ENCODE peak calls at places on chromosomes 3 and 15, in eight cellular contexts. E, Q, N, C, F, X, R and T are unnamed samples. For H3K27me3, the result is how much of the 10 kb centered on the place peaks cover.

GRCh38 chr3:16189201-16189600 is 14.7 kb downstream of the GALNT15 start:
- DNase-seq in Q (no peak), X (no peak), N (no peak), R (no peak), F (no peak), E (no peak), C (no peak), T (no peak)

GRCh38 chr3:122230174-122230573 is 46.7 kb downstream of the CASR start:
- DNase-seq in N (no peak), X (no peak), C (no peak), F (no peak), R (no peak), Q (no peak), E (no peak), T (no peak)

GRCh38 chr3:132231633-132232032 is 85.6 kb upstream of the ACP3 start:
- DNase-seq in Q (no peak), R (no peak), X (no peak), E (no peak), N (peak), F (peak), C (no peak), T (peak)

GRCh38 chr3:77462951-77463350 is 423.1 kb downstream of the ROBO2 start:
- DNase-seq in X (no peak), R (no peak), C (no peak), Q (no peak), N (no peak), F (no peak), E (no peak), T (no peak)

GRCh38 chr15:72472907-72473669 is 1.0 kb upstream of the ARIH1 start:
- DNase-seq in F (peak), C (peak), X (no peak), R (peak), E (no peak), Q (no peak), N (peak), T (no peak)

GRCh38 chr3:50324351-50325144 is 2.0 kb upstream of the HYAL2 start:
- DNase-seq in X (peak), R (peak), F (peak), C (no peak), N (peak), E (no peak), Q (peak), T (no peak)

GRCh38 chr15:62799919-62800318 is 242.6 kb upstream of the TPM1 start:
- DNase-seq in Q (peak), E (no peak), X (peak), R (no peak), C (no peak), F (no peak), N (no peak), T (no peak)

GRCh38 chr3:167930453-167930852 is 165.3 kb downstream of the GOLIM4 start:
- DNase-seq in F (no peak), E (no peak), R (no peak), X (no peak), N (no peak), C (no peak), Q (no peak), T (no peak)

GRCh38 chr15:100383302-100384107 is 41.7 kb upstream of the ADAMTS17 start:
- DNase-seq in F (peak), C (no peak), R (peak), X (no peak), Q (no peak), N (peak), E (no peak), T (no peak)

GRCh38 chr3:80233576-80233975 is 465.8 kb upstream of the ROBO1 start:
- DNase-seq in X (no peak), C (no peak), E (no peak), F (peak), R (no peak), N (no peak), Q (no peak), T (no peak)

GRCh38 chr15:90960316-90961091 is 5.8 kb downstream of the RCCD1 start:
- DNase-seq in F (no peak), X (no peak), E (no peak), C (no peak), R (no peak), N (no peak), Q (no peak), T (no peak)

GRCh38 chr15:63481105-63481810 is 23.1 kb upstream of the USP3 start:
- DNase-seq in F (peak), Q (no peak), E (no peak), R (no peak), X (no peak), C (no peak), N (no peak), T (no peak)

GRCh38 chr3:52447512-52448355 is 2.8 kb upstream of the SEMA3G start:
- DNase-seq in R (no peak), E (no peak), C (no peak), X (no peak), N (no peak), Q (peak), F (no peak), T (no peak)

GRCh38 chr3:167382127-167382526 is 2.0 kb upstream of the ZBBX start:
- DNase-seq in X (no peak), Q (no peak), R (no peak), E (no peak), N (no peak), F (no peak), C (no peak), T (no peak)

GRCh38 chr3:16319307-16319706 is 54.3 kb downstream of the OXNAD1 start:
- DNase-seq in F (no peak), X (peak), E (no peak), Q (no peak), N (no peak), R (peak), C (no peak), T (no peak)

GRCh38 chr3:131072099-131072559 is 45.5 kb downstream of the NEK11 start:
- DNase-seq in N (peak), R (no peak), Q (no peak), F (peak), X (no peak), E (no peak), C (no peak), T (peak)

GRCh38 chr3:163364717-163365116 is 1713.6 kb downstream of the SI start:
- DNase-seq in F (no peak), R (no peak), E (no peak), Q (no peak), C (no peak), N (no peak), X (no peak), T (peak)

GRCh38 chr3:63528325-63529000 is 124.0 kb upstream of the SNTN start:
- DNase-seq in C (no peak), R (no peak), F (no peak), X (no peak), E (no peak), Q (no peak), N (no peak), T (no peak)

GRCh38 chr3:126758019-126758418 is 54.0 kb downstream of the CHCHD6 start:
- DNase-seq in Q (no peak), R (no peak), C (no peak), N (no peak), E (no peak), X (no peak), F (no peak), T (no peak)

GRCh38 chr3:15502616-15503015 is 18.9 kb downstream of the COLQ start:
- DNase-seq in X (no peak), E (no peak), C (no peak), Q (no peak), R (no peak), N (no peak), F (no peak), T (no peak)

GRCh38 chr3:16600771-16601538 is 4.3 kb downstream of the DAZL start:
- DNase-seq in N (peak), F (peak), X (peak), C (peak), R (peak), E (no peak), Q (peak), T (peak)

GRCh38 chr3:159149633-159150032 is 347.8 kb downstream of the MFSD1 start:
- DNase-seq in N (no peak), F (no peak), Q (no peak), E (no peak), C (peak), R (no peak), X (no peak), T (no peak)

GRCh38 chr15:78680416-78681068 is 39.5 kb upstream of the CHRNB4 start:
- DNase-seq in E (no peak), R (no peak), X (no peak), Q (no peak), N (no peak), F (no peak), C (no peak), T (no peak)

GRCh38 chr3:164231718-164232117 is 846.6 kb downstream of the SI start:
- DNase-seq in E (no peak), R (no peak), Q (no peak), N (no peak), F (no peak), C (no peak), X (no peak), T (no peak)

GRCh38 chr3:30098206-30098605 is 508.2 kb upstream of the TGFBR2 start:
- DNase-seq in R (no peak), C (no peak), E (no peak), Q (no peak), N (no peak), F (no peak), X (no peak), T (no peak)

GRCh38 chr3:177350051-177350565 is 152.8 kb upstream of the TBL1XR1 start:
- DNase-seq in Q (no peak), R (no peak), X (no peak), C (no peak), F (no peak), N (no peak), E (no peak), T (no peak)

GRCh38 chr3:157631468-157631867 is 128.3 kb upstream of the VEPH1 start:
- DNase-seq in R (no peak), N (no peak), C (no peak), F (no peak), X (no peak), Q (no peak), E (no peak), T (no peak)

GRCh38 chr3:53728606-53729005 is 117.6 kb downstream of the CHDH start:
- DNase-seq in Q (no peak), F (no peak), N (no peak), C (no peak), X (no peak), E (no peak), R (no peak), T (no peak)

GRCh38 chr3:129439381-129439816 is 349 bp downstream of the MBD4 start:
- DNase-seq in N (peak), Q (peak), X (peak), F (peak), R (no peak), C (no peak), E (peak), T (no peak)

GRCh38 chr3:111151438-111151837 is 79.8 kb downstream of the NECTIN3 start:
- DNase-seq in R (no peak), C (no peak), Q (no peak), E (no peak), N (peak), X (no peak), F (peak), T (no peak)

GRCh38 chr15:28886431-28887343 is 913 bp downstream of the APBA2 start:
- DNase-seq in R (peak), N (no peak), F (no peak), Q (no peak), X (no peak), E (no peak), C (no peak), T (no peak)

GRCh38 chr3:111541911-111542483 is at the start of gene CD96:
- DNase-seq in R (peak), C (no peak), E (no peak), N (no peak), F (peak), X (peak), Q (no peak), T (no peak)

GRCh38 chr3:81651139-81651538 is 110.3 kb downstream of the GBE1 start:
- DNase-seq in R (no peak), C (no peak), X (no peak), F (no peak), Q (no peak), E (no peak), N (no peak), T (no peak)

GRCh38 chr3:196645917-196646735 is 6.6 kb downstream of the NRROS start:
- DNase-seq in X (no peak), C (no peak), Q (no peak), E (no peak), F (no peak), R (no peak), N (no peak), T (no peak)

GRCh38 chr3:30689202-30689641 is 82.8 kb downstream of the TGFBR2 start:
- DNase-seq in C (no peak), F (peak), R (no peak), Q (peak), X (peak), N (peak), E (no peak), T (peak)

GRCh38 chr3:43960448-43960840 is 269.7 kb downstream of the ABHD5 start:
- DNase-seq in N (peak), R (no peak), Q (no peak), F (no peak), X (no peak), E (no peak), C (no peak), T (no peak)
- H3K27me3 ChIP-seq in N (under half), R (under half), Q (under half), F (under half), X (half or more), E (under half), C (under half), T (under half)

GRCh38 chr15:88426304-88426703 is 40.9 kb downstream of the MRPL46 start:
- DNase-seq in X (no peak), C (no peak), N (no peak), Q (no peak), F (no peak), E (no peak), R (no peak), T (no peak)
- H3K27me3 ChIP-seq in X (half or more), C (under half), N (under half), Q (under half), F (under half), E (under half), R (under half), T (under half)

DNA sequence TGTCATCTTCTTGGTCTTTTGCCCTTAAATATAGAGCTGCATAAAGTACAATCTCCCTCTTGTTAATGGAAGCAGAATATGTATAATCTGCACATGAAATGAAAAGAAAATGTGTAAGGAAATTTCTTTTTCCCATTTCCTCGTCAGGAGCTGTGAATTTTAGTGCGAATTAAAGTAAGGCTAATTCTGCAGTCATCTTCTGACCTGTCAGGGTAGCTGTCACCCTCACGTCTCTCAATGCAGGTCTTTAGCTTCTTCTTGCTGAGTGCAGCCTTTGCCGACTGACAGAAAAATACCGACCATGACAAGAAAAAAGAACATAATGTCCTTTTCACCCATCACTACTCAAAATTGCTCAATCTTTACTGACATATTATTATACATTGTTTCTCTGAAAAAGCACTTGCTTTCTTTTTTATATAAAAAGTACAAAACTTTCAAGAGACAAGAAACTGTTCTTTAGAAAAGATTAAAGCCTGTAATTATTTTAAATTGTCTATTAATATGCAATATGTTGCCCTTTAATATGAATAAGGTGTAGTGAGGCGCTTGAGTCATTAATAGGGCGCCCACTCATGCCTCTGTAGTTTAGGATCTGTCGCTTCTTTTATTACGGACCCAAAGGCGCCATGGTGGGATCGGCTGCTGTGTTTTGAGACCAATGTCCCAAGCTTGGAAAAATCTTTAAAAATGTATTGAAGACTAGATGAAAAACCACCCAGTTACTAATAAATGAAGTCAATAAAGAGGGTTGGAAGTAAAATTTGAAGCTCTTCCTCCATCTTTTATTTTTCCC is 259.3 kb upstream of the MEIS2 start:
- DNase-seq in C (no peak), F (no peak), N (no peak), E (no peak), Q (no peak), X (no peak), R (no peak), T (no peak)
- H3K27me3 ChIP-seq in C (under half), F (under half), N (under half), E (under half), Q (under half), X (under half), R (under half), T (under half)

DNA sequence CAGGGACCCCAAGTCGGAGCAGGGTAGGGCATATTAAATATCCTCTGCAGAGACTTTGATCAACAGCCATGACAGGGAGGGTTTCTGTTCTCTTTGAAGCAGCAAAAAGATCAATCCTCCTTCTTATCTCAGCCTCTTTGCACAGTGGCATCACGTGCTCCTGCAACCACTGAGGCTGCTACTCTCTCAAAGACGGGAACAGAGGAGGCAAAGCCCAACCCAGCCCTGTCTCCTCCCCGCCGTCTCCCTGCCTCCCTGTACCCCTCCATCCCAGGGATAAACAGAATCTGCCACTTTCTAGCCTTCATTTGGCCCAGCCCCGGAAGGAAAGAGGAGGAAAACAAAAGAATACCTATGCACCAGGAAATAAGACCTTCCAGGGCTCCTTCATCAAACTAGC is 7.5 kb upstream of the TBC1D21 start:
- DNase-seq in X (peak), R (no peak), E (no peak), F (no peak), C (no peak), Q (no peak), N (no peak), T (no peak)
- H3K27me3 ChIP-seq in X (under half), R (under half), E (under half), F (under half), C (under half), Q (under half), N (under half), T (under half)

GRCh38 chr3:10996345-10997050 is 4.0 kb downstream of the SLC6A1 start:
- DNase-seq in R (no peak), C (no peak), N (no peak), E (no peak), Q (no peak), F (no peak), X (no peak), T (no peak)
- H3K27me3 ChIP-seq in R (under half), C (under half), N (half or more), E (under half), Q (under half), F (under half), X (half or more), T (under half)